ENCODE peak calls at places on chromosomes 6 and 20, in six cellular contexts. H, I, B, O, A and K are unnamed samples. For H3K4me1, the result is how much of the 10 kb centered on the place peaks cover.

GRCh38 chr6:55875420-55875819 is at the start of gene BMP5:
- DNase-seq in B (no peak), A (peak), O (no peak), H (no peak), I (no peak), K (no peak)

GRCh38 chr6:25629202-25629584 is 22.8 kb upstream of the SCGN start:
- DNase-seq in O (no peak), H (no peak), B (no peak), A (no peak), I (no peak), K (no peak)

GRCh38 chr6:105369145-105369544 is 33.7 kb downstream of the PREP start:
- DNase-seq in H (no peak), I (no peak), B (no peak), A (no peak), O (no peak), K (no peak)

GRCh38 chr6:139522471-139523220 is 148.2 kb upstream of the CITED2 start:
- DNase-seq in I (no peak), B (no peak), A (no peak), O (no peak), H (no peak), K (no peak)

GRCh38 chr6:45328523-45328922 is 393 bp downstream of the RUNX2 start:
- DNase-seq in O (no peak), B (no peak), I (no peak), A (no peak), H (no peak), K (no peak)

GRCh38 chr6:133957780-133958242 is 4.8 kb downstream of the TBPL1 start:
- DNase-seq in H (no peak), A (no peak), B (no peak), I (no peak), O (no peak), K (no peak)

GRCh38 chr6:157789861-157790260 is 33.2 kb upstream of the SNX9 start:
- DNase-seq in B (no peak), O (no peak), H (no peak), I (no peak), A (peak), K (no peak)

GRCh38 chr6:25971187-25971811 is 8.7 kb downstream of the TRIM38 start:
- DNase-seq in O (no peak), B (no peak), H (peak), A (peak), I (no peak), K (no peak)

GRCh38 chr20:39855799-39856198 is 833.2 kb downstream of the MAFB start:
- DNase-seq in O (no peak), B (no peak), I (no peak), H (peak), A (no peak), K (no peak)

GRCh38 chr6:1678966-1679690 is 69.4 kb downstream of the FOXC1 start:
- DNase-seq in A (no peak), B (no peak), O (no peak), I (no peak), H (no peak), K (no peak)

GRCh38 chr20:38084425-38084951 is 50.9 kb downstream of the RPRD1B start:
- DNase-seq in O (no peak), I (no peak), A (no peak), B (no peak), H (peak), K (no peak)

GRCh38 chr6:128363424-128363823 is 157.0 kb downstream of the PTPRK start:
- DNase-seq in I (no peak), H (peak), A (no peak), B (no peak), O (no peak), K (no peak)

GRCh38 chr6:69954733-69955132 is 88.4 kb downstream of the COL19A1 start:
- DNase-seq in A (no peak), O (no peak), H (no peak), B (no peak), I (no peak), K (no peak)
- H3K4me1 ChIP-seq in A (under half), O (under half), H (under half), B (under half), I (under half), K (under half)

DNA sequence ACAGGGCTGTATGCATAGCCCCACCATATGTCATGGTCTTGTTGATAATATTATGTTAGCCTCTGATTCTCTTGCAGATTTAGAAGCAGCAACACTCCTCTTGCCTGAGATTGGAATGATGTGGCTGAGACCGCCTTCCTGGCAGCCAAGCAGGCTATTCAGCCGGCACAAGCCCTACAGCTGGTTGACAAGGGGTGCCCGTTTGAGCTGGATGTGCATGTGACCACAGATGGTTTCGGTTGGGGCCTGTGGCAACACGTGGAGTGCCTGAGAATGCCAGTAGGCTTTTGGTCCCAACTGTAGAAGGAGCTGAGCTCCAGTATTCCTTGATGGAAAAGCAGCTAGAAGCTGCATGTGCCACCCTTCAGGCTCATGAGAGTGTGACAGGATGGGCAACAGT is 303.6 kb upstream of the POU3F2 start:
- DNase-seq in B (no peak), H (no peak), A (no peak), O (no peak), I (no peak), K (no peak)
- H3K27ac ChIP-seq in B (no peak), H (no peak), A (no peak), O (no peak), I (no peak), K (no peak)

GRCh38 chr6:109303647-109304283 is 78.5 kb downstream of the CD164 start:
- DNase-seq in H (no peak), A (peak), O (no peak), B (no peak), I (peak), K (no peak)
- H3K4me1 ChIP-seq in H (under half), A (under half), O (under half), B (under half), I (under half), K (under half)

GRCh38 chr6:166851426-166851825 is 104.9 kb downstream of the RNASET2 start:
- DNase-seq in A (no peak), B (no peak), O (no peak), I (no peak), H (no peak), K (no peak)
- H3K27ac ChIP-seq in A (no peak), B (no peak), O (no peak), I (no peak), H (no peak), K (no peak)

GRCh38 chr6:15408758-15409157 is 162.9 kb downstream of the JARID2 start:
- DNase-seq in B (no peak), I (no peak), O (no peak), H (no peak), A (no peak), K (no peak)
- H3K4me1 ChIP-seq in B (half or more), I (under half), O (under half), H (under half), A (under half), K (under half)

GRCh38 chr20:58042626-58043025 is 185.8 kb downstream of the ANKRD60 start:
- DNase-seq in O (no peak), I (no peak), H (no peak), A (no peak), B (no peak), K (no peak)
- H3K27ac ChIP-seq in O (no peak), I (no peak), H (no peak), A (no peak), B (no peak), K (no peak)